ENCODE peak calls at places on chromosome 11, in six cellular contexts. I is prostate gland, Q is heart left ventricle, G is mammary epithelial cell, W is body of pancreas, U is A549. X is an unnamed sample. For H3K4me1, the result is how much of the 10 kb centered on the place peaks cover.

GRCh38 chr11:129699711-129700304 is 115.8 kb upstream of the TMEM45B start:
- DNase-seq in I (no peak), Q (no peak), G (peak), W (no peak), U (no peak), X (peak)

GRCh38 chr11:74923125-74923524 is 25.8 kb downstream of the XRRA1 start:
- DNase-seq in I (no peak), Q (no peak), G (no peak), W (no peak), U (no peak), X (no peak)

GRCh38 chr11:123083623-123084029 is 21.7 kb upstream of the HSPA8 start:
- DNase-seq in I (peak), Q (peak), G (peak), W (peak), U (peak), X (peak)

GRCh38 chr11:102637731-102638130 is 12.6 kb upstream of the MMP20 start:
- DNase-seq in I (no peak), Q (no peak), G (no peak), W (no peak), U (peak), X (no peak)

GRCh38 chr11:47995318-47995717 is 15.0 kb downstream of the PTPRJ start:
- DNase-seq in I (no peak), Q (no peak), G (no peak), W (no peak), U (peak), X (no peak)

GRCh38 chr11:16280256-16280682 is 76.1 kb downstream of the SOX6 start:
- DNase-seq in I (no peak), Q (peak), G (peak), W (no peak), U (peak), X (no peak)

GRCh38 chr11:85685820-85686459 is at the start of gene CCDC89:
- DNase-seq in I (no peak), Q (peak), G (no peak), W (peak), U (peak), X (peak)

GRCh38 chr11:8567597-8568198 is 26.3 kb downstream of the STK33 start:
- DNase-seq in I (no peak), Q (no peak), G (peak), W (no peak), U (no peak), X (no peak)

GRCh38 chr11:117427356-117427874 is 99.8 kb downstream of the CEP164 start:
- DNase-seq in I (no peak), Q (no peak), G (no peak), W (no peak), U (no peak), X (no peak)

GRCh38 chr11:44574620-44575287 is 9.3 kb downstream of the CD82 start:
- DNase-seq in I (peak), Q (no peak), G (peak), W (no peak), U (no peak), X (no peak)

GRCh38 chr11:131977854-131978253 is 607.4 kb downstream of the NTM start:
- DNase-seq in I (no peak), Q (no peak), G (peak), W (no peak), U (no peak), X (no peak)

GRCh38 chr11:66321606-66322005 is 4.8 kb upstream of the CD248 start:
- DNase-seq in I (no peak), Q (no peak), G (no peak), W (no peak), U (no peak), X (no peak)

GRCh38 chr11:66322732-66323427 is 6.0 kb upstream of the CD248 start:
- DNase-seq in I (no peak), Q (peak), G (no peak), W (no peak), U (no peak), X (no peak)

GRCh38 chr11:66324626-66325025 is 7.8 kb upstream of the CD248 start:
- DNase-seq in I (no peak), Q (no peak), G (no peak), W (no peak), U (no peak), X (no peak)

GRCh38 chr11:66325140-66325754 is 8.4 kb upstream of the CD248 start:
- DNase-seq in I (no peak), Q (no peak), G (no peak), W (no peak), U (no peak), X (no peak)

DNA sequence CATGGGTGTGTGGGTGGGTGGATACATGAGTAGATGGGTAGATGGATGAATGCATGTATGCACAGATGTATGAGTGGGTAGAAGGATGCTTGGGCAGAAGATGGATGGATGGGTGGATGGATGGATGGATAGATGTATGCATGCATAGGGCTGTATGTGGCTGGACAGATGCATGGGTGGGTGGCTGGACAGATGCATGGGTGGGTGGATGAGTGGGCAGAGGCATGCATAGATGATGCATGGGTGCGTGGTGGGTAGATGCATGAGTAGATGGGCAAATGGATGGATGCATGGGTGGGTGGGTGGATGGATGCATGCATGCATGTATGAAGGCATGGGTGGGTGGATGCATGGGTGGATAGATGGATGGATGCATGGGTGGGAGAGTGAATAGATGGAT is 6.8 kb upstream of the CD248 start:
- DNase-seq in I (no peak), Q (no peak), G (no peak), W (no peak), U (no peak), X (no peak)
- H3K4me1 ChIP-seq in I (under half), Q (under half), G (under half), W (under half), U (under half), X (under half)

GRCh38 chr11:118895093-118896039 is 11.7 kb downstream of the CXCR5 start:
- DNase-seq in I (no peak), Q (no peak), G (no peak), W (no peak), U (no peak), X (peak)
- H3K4me3 ChIP-seq in I (no peak), Q (no peak), G (no peak), W (no peak), U (no peak), X (no peak)

GRCh38 chr11:12236744-12237101 is 126.3 kb downstream of the MICAL2 start:
- DNase-seq in I (no peak), Q (no peak), G (no peak), W (no peak), U (no peak), X (no peak)
- TF ChIP-seq CTCF in I (no peak), Q (no peak), G (no peak), W (no peak), U (no peak), X (no peak)

GRCh38 chr11:35043933-35044332 is 95.0 kb upstream of the CD44 start:
- DNase-seq in I (no peak), Q (peak), G (no peak), W (no peak), U (no peak), X (no peak)
- H3K4me1 ChIP-seq in I (under half), Q (under half), G (under half), W (under half), U (under half), X (under half)

DNA sequence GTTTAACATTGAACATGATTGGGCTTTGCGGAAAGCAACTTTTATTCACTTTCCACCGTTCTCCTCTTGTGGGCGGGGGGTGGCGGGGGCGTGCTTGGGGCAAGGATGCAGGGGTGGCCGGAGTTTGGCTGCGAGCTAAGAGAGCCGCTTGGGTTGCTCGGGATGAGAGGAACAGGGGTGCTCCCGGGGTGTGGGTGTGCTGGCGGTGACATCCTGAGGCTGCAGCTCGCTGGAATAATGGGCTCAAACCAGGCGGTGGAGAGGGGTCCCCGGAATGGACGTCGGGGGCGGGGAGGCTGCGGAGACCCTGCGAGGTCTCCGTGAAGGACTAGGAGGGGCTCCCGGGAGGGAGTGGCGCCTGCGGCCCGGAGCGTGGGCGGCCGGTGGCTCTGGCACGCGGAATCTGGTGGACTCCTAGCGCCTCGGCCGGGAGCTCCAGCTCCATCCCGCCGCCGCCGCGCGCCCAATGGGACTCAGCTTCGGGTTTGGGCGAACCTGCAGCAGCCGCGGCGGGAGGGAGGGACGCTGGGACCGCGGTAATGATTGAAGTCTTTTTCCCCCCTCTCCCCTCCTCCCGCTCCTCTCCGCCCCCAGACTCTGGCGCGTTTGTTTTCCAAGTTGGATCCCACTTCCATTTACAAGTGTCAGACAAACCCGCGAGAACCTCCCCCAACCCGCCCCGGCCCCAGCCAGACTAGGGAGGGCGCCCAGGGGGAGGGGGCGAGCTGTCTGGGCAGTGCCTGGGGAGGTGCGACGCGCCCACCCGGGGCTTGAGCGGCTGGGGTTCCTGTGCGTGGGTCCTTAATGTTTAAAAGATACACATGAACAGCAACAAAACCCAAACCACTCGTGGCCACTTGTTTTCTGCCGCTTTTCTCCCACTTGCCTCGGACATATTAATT is 2.0 kb downstream of the FAT3 start:
- DNase-seq in I (no peak), Q (no peak), G (peak), W (peak), U (no peak), X (no peak)
- H3K4me3 ChIP-seq in I (peak), Q (peak), G (no peak), W (no peak), U (peak), X (no peak)

DNA sequence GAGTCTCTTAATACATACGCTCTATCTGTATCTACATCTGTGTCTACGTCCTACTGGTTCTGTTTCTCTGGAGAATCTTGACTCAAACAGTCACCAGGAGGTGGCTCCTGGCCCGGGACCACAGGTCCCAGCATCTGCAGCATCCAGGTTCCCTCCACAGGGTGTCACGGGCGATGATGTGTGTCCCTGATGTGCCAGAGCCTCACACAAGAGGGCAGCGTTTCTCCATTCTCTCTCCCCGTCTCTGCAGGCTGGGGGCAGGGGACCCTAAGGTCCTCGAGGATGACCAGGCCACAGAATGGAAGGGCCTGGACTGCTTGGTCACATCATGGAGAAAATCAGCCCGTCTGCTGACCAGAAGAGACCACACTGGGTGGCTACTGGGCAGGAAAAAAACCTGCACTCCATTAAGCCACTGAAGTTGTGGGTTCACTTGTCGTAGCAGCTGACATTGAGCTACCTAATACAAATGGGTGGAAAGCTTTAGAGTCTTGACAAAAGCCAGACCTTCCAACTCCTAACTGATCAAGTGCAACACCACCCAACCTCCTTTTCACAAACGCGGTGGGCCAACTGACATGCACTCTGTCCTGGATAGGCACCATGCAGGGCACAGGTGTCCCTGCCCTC is 392.5 kb downstream of the CTTN start:
- DNase-seq in I (no peak), Q (no peak), G (no peak), W (no peak), U (no peak), X (no peak)
- TF ChIP-seq CTCF in I (no peak), Q (no peak), G (no peak), W (no peak), U (no peak), X (peak)

GRCh38 chr11:67530282-67530592 is 7.0 kb upstream of the CABP2 start:
- DNase-seq in I (no peak), Q (no peak), G (no peak), W (no peak), U (no peak), X (no peak)
- H3K4me1 ChIP-seq in I (under half), Q (under half), G (under half), W (under half), U (under half), X (under half)

DNA sequence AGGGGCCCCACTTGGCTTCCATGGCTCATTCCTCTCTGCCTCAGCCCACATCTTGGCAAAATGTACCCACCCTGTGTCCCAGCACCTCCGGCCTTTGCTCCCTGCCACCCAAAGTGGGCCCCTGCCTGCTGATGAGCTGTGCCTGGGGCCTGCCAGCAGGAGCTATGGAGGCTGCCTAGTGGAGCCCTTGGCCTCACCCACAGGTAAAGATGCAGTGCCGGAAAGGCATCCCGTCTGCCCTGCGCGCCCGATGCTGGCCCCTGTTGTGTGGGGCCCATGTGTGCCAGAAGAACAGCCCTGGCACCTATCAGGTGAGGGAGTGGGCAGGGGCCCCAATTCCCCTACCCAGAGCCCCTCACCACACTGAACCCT is 1.3 kb downstream of the TBC1D10C start:
- DNase-seq in I (no peak), Q (no peak), G (no peak), W (no peak), U (no peak), X (no peak)
- H3K4me3 ChIP-seq in I (no peak), Q (no peak), G (no peak), W (no peak), U (no peak), X (no peak)

GRCh38 chr11:18540207-18541009 is 13.7 kb upstream of the TSG101 start:
- DNase-seq in I (no peak), Q (no peak), G (peak), W (no peak), U (peak), X (no peak)
- TF ChIP-seq CTCF in I (peak), Q (no peak), G (peak), W (peak), U (peak), X (peak)